ENCODE peak calls at places on chromosome 20, in seven cellular contexts. K, X, V, T, E, G and O are unnamed samples. For H3K27me3, the result is how much of the 10 kb centered on the place peaks cover.

GRCh38 chr20:33647603-33648395 is 14.3 kb upstream of the C20orf144 start:
- DNase-seq in K (peak), X (peak), V (no peak), T (no peak), E (no peak), G (no peak), O (no peak)

GRCh38 chr20:40493071-40493470 is 196.0 kb downstream of the MAFB start:
- DNase-seq in K (peak), X (peak), V (no peak), T (no peak), E (no peak), G (peak), O (no peak)

GRCh38 chr20:5662769-5663168 is 87.4 kb upstream of the SHLD1 start:
- DNase-seq in K (no peak), X (no peak), V (no peak), T (no peak), E (no peak), G (no peak), O (no peak)

GRCh38 chr20:34579936-34580587 is 21.5 kb downstream of the MAP1LC3A start:
- DNase-seq in K (peak), X (no peak), V (no peak), T (no peak), E (peak), G (peak), O (no peak)

GRCh38 chr20:63498950-63499332 is at the start of gene EEF1A2:
- DNase-seq in K (no peak), X (peak), V (no peak), T (no peak), E (no peak), G (no peak), O (peak)

GRCh38 chr20:48015136-48015925 is 230.1 kb upstream of the SULF2 start:
- DNase-seq in K (peak), X (no peak), V (no peak), T (no peak), E (no peak), G (no peak), O (no peak)

GRCh38 chr20:11041396-11041795 is 367.6 kb upstream of the JAG1 start:
- DNase-seq in K (peak), X (no peak), V (no peak), T (no peak), E (no peak), G (no peak), O (no peak)

GRCh38 chr20:10798811-10799210 is 125.0 kb upstream of the JAG1 start:
- DNase-seq in K (peak), X (no peak), V (no peak), T (no peak), E (no peak), G (no peak), O (no peak)

GRCh38 chr20:54345817-54346216 is 129.6 kb upstream of the DOK5 start:
- DNase-seq in K (peak), X (no peak), V (no peak), T (no peak), E (no peak), G (no peak), O (no peak)

GRCh38 chr20:33162753-33163152 is 5.2 kb upstream of the BPIFA2 start:
- DNase-seq in K (no peak), X (no peak), V (no peak), T (no peak), E (no peak), G (no peak), O (no peak)

GRCh38 chr20:18255526-18255925 is 32.8 kb upstream of the ZNF133 start:
- DNase-seq in K (no peak), X (no peak), V (no peak), T (no peak), E (no peak), G (no peak), O (no peak)

GRCh38 chr20:20233041-20233514 is 134.8 kb upstream of the INSM1 start:
- DNase-seq in K (no peak), X (no peak), V (no peak), T (no peak), E (no peak), G (no peak), O (no peak)

GRCh38 chr20:42125426-42125825 is 507.2 kb upstream of the CHD6 start:
- DNase-seq in K (no peak), X (no peak), V (no peak), T (no peak), E (no peak), G (no peak), O (no peak)

GRCh38 chr20:36065427-36065998 is 89.0 kb upstream of the EPB41L1 start:
- DNase-seq in K (no peak), X (no peak), V (no peak), T (no peak), E (no peak), G (no peak), O (no peak)
- H3K27me3 ChIP-seq in K (under half), X (under half), V (under half), T (under half), E (under half), G (under half), O (under half)

GRCh38 chr20:21396045-21396893 is 1.1 kb downstream of the NKX2-4 start:
- DNase-seq in K (no peak), X (peak), V (no peak), T (no peak), E (no peak), G (no peak), O (no peak)

GRCh38 chr20:21398109-21398480 is 769 bp upstream of the NKX2-4 start:
- DNase-seq in K (no peak), X (no peak), V (no peak), T (no peak), E (no peak), G (no peak), O (no peak)

GRCh38 chr20:21396921-21397340 is 395 bp downstream of the NKX2-4 start:
- DNase-seq in K (no peak), X (peak), V (no peak), T (no peak), E (no peak), G (no peak), O (no peak)

GRCh38 chr20:21398505-21399057 is 1.3 kb upstream of the NKX2-4 start:
- DNase-seq in K (no peak), X (no peak), V (no peak), T (no peak), E (no peak), G (no peak), O (no peak)

DNA sequence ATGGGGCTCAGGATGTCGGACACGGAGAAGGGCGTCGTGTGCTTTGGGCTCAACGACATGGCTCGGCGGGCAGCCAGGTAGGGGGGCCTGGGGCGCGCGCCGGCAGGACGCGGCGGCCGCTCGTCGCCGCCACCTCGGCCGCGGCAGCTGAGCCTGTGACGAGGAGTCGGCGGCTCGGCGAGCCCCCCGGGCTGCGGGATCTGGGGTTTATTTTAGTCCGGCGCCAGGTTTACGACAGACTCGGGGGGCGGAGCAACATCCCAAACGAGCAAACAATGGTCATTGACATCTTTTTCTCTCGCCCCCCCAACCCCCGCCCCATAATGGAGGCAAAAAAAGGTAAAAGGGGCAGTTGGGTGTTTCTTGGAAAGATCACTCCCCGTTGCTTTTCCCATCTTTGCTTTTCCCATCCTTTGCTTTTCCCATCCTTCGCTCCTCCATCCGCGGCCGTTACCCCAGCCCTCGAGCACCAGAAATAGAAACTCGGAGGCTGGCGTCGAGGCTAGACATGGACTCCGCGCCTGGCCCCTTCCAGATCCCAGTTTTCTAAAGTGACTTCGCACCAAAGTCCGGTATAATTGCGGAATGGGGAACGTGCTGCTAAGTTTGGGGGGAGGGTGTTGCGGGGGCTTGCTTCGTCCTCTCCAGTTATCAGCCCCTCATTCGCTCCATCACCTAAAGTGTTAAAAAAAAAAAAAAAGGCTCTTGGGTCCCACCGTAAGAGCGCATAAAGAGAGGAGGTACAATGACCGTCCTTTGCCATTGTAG is at the start of gene NKX2-4:
- DNase-seq in K (no peak), X (no peak), V (no peak), T (no peak), E (no peak), G (no peak), O (no peak)
- H3K4me3 ChIP-seq in K (no peak), X (no peak), V (peak), T (no peak), E (peak), G (peak), O (peak)

GRCh38 chr20:329325-329695 is 4.0 kb downstream of the SOX12 start:
- DNase-seq in K (no peak), X (no peak), V (no peak), T (no peak), E (no peak), G (no peak), O (no peak)

GRCh38 chr20:328596-329324 is 3.4 kb downstream of the SOX12 start:
- DNase-seq in K (no peak), X (no peak), V (no peak), T (no peak), E (no peak), G (no peak), O (no peak)

GRCh38 chr20:327946-328563 is 2.7 kb downstream of the SOX12 start:
- DNase-seq in K (peak), X (no peak), V (no peak), T (no peak), E (no peak), G (no peak), O (no peak)

GRCh38 chr20:329851-330232 is 4.5 kb downstream of the SOX12 start:
- DNase-seq in K (no peak), X (no peak), V (no peak), T (no peak), E (no peak), G (no peak), O (no peak)

GRCh38 chr20:330233-331149 is 5.1 kb downstream of the SOX12 start:
- DNase-seq in K (peak), X (no peak), V (no peak), T (no peak), E (no peak), G (peak), O (no peak)
- TF ChIP-seq CTCF in K (peak), X (peak), V (peak), T (peak), E (peak), G (peak), O (peak)

DNA sequence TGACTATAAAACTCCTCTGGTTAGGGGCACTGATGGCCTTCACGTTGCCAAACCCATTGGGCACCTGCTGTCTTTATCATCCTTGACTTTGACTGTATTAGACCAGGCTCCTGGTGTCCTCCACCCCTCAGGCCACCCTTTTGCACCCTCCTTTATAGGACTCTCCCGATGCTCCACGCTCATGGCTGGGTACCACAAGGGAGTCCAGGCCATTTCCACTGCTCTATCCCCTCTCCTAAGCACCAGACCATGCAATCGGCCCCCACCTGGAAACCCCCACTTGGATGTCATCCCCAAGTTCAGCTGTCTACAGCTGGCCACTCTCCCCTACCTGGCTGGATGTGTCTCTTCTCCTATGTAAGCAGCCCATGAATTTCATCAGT is 115.2 kb downstream of the TOX2 start:
- DNase-seq in K (no peak), X (no peak), V (no peak), T (no peak), E (no peak), G (no peak), O (no peak)
- H3K27me3 ChIP-seq in K (under half), X (under half), V (under half), T (under half), E (under half), G (under half), O (under half)

GRCh38 chr20:26205350-26205749 is 508.7 kb upstream of the ZNF337 start:
- DNase-seq in K (no peak), X (no peak), V (no peak), T (no peak), E (no peak), G (no peak), O (no peak)

GRCh38 chr20:26214991-26215390 is 518.3 kb upstream of the ZNF337 start:
- DNase-seq in K (peak), X (no peak), V (no peak), T (no peak), E (no peak), G (no peak), O (no peak)

GRCh38 chr20:26207237-26207966 is 510.7 kb upstream of the ZNF337 start:
- DNase-seq in K (no peak), X (no peak), V (no peak), T (no peak), E (no peak), G (no peak), O (no peak)

GRCh38 chr20:26208296-26209091 is 511.8 kb upstream of the ZNF337 start:
- DNase-seq in K (no peak), X (peak), V (no peak), T (no peak), E (no peak), G (no peak), O (no peak)

DNA sequence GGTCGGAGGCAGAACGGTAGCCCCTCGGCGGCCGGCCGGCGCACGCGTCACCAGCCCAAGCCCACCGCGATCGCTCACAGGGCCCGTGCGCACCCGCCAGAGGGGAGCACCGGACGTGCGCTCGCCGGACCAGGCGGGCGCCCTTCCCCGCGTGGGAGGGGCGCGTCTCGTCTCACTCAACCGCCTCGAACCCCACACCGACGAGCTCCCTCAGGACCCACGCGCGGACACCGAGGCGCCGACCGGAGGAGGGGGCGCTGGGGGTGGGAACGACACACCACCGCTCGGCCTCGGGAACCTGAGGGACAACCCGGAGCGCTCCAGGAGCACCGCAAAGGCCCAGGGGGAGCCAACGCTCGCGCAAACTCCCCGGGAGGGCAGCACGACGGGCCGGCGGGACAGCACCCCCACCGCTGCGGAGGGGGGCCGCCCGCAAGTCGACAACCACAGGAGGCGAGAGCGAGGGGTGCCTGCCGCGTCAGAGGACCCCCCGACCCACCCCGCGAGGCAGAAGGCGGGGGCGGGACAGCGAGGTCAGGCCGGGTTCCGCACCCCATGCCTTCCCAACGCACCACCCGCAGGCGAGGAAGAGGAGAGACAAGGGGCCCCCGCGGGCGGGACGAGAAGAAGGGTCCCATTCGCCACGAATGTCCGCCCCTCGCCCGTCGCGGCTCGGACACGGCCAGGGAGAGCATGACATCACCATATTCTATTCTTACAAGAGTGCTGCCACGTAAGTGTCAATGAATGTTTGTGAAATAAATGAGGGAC is 512.7 kb upstream of the ZNF337 start:
- DNase-seq in K (peak), X (peak), V (no peak), T (no peak), E (no peak), G (no peak), O (no peak)
- H3K4me3 ChIP-seq in K (no peak), X (peak), V (peak), T (peak), E (no peak), G (peak), O (no peak)

DNA sequence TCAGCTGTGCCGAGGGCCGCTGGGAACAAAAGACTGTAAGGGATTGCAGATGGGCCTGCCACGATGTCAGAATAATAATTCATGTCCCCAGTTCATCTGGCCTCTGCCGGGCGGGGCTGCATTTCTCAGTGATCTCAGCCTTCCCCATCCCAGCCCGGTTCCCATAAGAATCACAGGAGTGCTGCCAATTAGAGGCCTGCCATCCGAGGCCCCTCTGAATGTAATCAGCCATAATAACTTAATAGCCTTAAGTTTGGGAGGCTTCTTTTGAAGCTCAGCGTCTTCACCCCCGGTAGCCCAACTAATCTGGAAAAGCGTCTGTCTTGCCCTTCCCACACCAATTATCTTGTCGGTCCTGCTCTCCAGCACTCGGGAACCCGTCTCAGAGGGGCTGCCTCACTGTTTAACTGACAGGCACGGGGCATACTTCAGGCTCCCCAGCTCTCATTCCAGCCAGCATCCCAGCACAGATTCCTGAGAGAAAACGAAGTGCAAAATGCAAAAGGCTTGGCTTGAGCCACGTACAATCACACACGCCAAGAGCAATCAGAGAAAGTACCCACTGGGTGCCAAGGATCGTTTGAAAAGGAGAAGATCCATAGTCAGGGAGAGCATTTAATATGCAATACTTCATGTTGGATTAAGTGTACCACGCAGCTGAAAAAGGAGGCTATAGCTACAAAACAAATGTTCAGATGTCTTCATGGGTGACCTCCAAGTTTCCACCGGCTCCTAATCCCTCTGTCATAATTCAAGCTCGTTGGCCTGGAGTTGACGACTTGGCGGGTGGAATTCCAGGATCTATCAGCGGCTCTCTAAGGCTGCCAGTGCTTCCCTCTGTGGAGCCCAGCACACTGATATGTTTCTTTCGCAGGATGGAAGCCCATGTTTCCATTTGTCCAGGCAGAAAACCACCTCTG is 53.8 kb upstream of the STX16 start:
- DNase-seq in K (no peak), X (no peak), V (no peak), T (no peak), E (peak), G (no peak), O (no peak)
- TF ChIP-seq CTCF in K (no peak), X (no peak), V (no peak), T (no peak), E (no peak), G (no peak), O (no peak)

GRCh38 chr20:2708073-2708415 is 15.5 kb downstream of the EBF4 start:
- DNase-seq in K (no peak), X (no peak), V (no peak), T (no peak), E (no peak), G (no peak), O (no peak)
- H3K27me3 ChIP-seq in K (under half), X (under half), V (under half), T (under half), E (under half), G (under half), O (under half)

GRCh38 chr20:46683939-46684750 is 5.1 kb downstream of the TP53RK start:
- DNase-seq in K (peak), X (peak), V (peak), T (no peak), E (peak), G (peak), O (no peak)

GRCh38 chr20:46681032-46681854 is 8.0 kb downstream of the TP53RK start:
- DNase-seq in K (peak), X (no peak), V (peak), T (no peak), E (peak), G (peak), O (peak)

GRCh38 chr20:46683620-46683938 is 5.7 kb downstream of the TP53RK start:
- DNase-seq in K (no peak), X (no peak), V (no peak), T (no peak), E (no peak), G (no peak), O (no peak)

GRCh38 chr20:46682063-46682821 is 7.0 kb downstream of the TP53RK start:
- DNase-seq in K (no peak), X (no peak), V (no peak), T (no peak), E (no peak), G (no peak), O (no peak)

GRCh38 chr20:46683068-46683477 is 6.2 kb downstream of the TP53RK start:
- DNase-seq in K (no peak), X (no peak), V (no peak), T (no peak), E (no peak), G (no peak), O (no peak)
- H3K4me3 ChIP-seq in K (no peak), X (peak), V (peak), T (no peak), E (no peak), G (peak), O (no peak)